ENCODE peak calls at places on chromosomes 12 and 14, in six cellular contexts. One of them, this sample, is unnamed.

GRCh38 chr12:13530966-13531365 is 334.4 kb downstream of the EMP1 start:
- DNase-seq in adrenal gland: no peak
- DNase-seq in left ventricle myocardium inferior: no peak
- DNase-seq in lung: no peak
- DNase-seq in A549: no peak
- DNase-seq in heart right ventricle: no peak
- DNase-seq in this sample: no peak

GRCh38 chr12:56897844-56898341 is 36.3 kb downstream of the SDR9C7 start:
- DNase-seq in A549: no peak
- DNase-seq in adrenal gland: no peak
- DNase-seq in heart right ventricle: no peak
- DNase-seq in lung: no peak
- DNase-seq in left ventricle myocardium inferior: no peak
- DNase-seq in this sample: no peak

GRCh38 chr14:53325176-53325806 is 172.2 kb upstream of the DDHD1 start:
- DNase-seq in A549: no peak
- DNase-seq in lung: no peak
- DNase-seq in heart right ventricle: no peak
- DNase-seq in adrenal gland: no peak
- DNase-seq in left ventricle myocardium inferior: no peak
- DNase-seq in this sample: no peak

GRCh38 chr14:43540948-43541347 is 966.1 kb downstream of the FSCB start:
- DNase-seq in heart right ventricle: no peak
- DNase-seq in adrenal gland: no peak
- DNase-seq in left ventricle myocardium inferior: no peak
- DNase-seq in A549: peak; percentile 54
- DNase-seq in lung: no peak
- DNase-seq in this sample: no peak

GRCh38 chr14:101078892-101079221 is 175.3 kb upstream of the RTL1 start:
- DNase-seq in heart right ventricle: no peak
- DNase-seq in left ventricle myocardium inferior: no peak
- DNase-seq in adrenal gland: peak; percentile 47
- DNase-seq in A549: no peak
- DNase-seq in lung: peak; percentile 23
- DNase-seq in this sample: no peak

GRCh38 chr12:132766380-132767085 is 4.9 kb upstream of the ANKLE2 start:
- DNase-seq in A549: no peak
- DNase-seq in adrenal gland: peak; percentile 71
- DNase-seq in left ventricle myocardium inferior: peak; percentile 73
- DNase-seq in heart right ventricle: peak; percentile 77
- DNase-seq in lung: no peak
- DNase-seq in this sample: peak; percentile 85

GRCh38 chr12:132393245-132393795 is 63.9 kb upstream of the GALNT9 start:
- DNase-seq in lung: no peak
- DNase-seq in heart right ventricle: no peak
- DNase-seq in A549: peak; percentile 83
- DNase-seq in left ventricle myocardium inferior: no peak
- DNase-seq in adrenal gland: no peak
- DNase-seq in this sample: peak; percentile 7

GRCh38 chr14:35558680-35559079 is 24.7 kb downstream of the INSM2 start:
- DNase-seq in lung: no peak
- DNase-seq in adrenal gland: no peak
- DNase-seq in heart right ventricle: no peak
- DNase-seq in A549: no peak
- DNase-seq in left ventricle myocardium inferior: no peak
- DNase-seq in this sample: no peak

GRCh38 chr12:47988073-47989022 is 15.9 kb downstream of the COL2A1 start:
- DNase-seq in lung: no peak
- DNase-seq in left ventricle myocardium inferior: no peak
- DNase-seq in A549: no peak
- DNase-seq in adrenal gland: no peak
- DNase-seq in heart right ventricle: no peak
- DNase-seq in this sample: peak; percentile 68

GRCh38 chr12:10067942-10068341 is 30.8 kb downstream of the CLEC1A start:
- DNase-seq in A549: no peak
- DNase-seq in adrenal gland: no peak
- DNase-seq in heart right ventricle: no peak
- DNase-seq in lung: no peak
- DNase-seq in left ventricle myocardium inferior: no peak
- DNase-seq in this sample: no peak

GRCh38 chr14:68814376-68815287 is 21.8 kb upstream of the ZFP36L1 start:
- DNase-seq in adrenal gland: peak; percentile 79
- DNase-seq in heart right ventricle: no peak
- DNase-seq in lung: no peak
- DNase-seq in left ventricle myocardium inferior: no peak
- DNase-seq in A549: peak; percentile 78
- DNase-seq in this sample: peak; percentile 80

GRCh38 chr14:91241848-91242247 is 2.7 kb downstream of the GPR68 start:
- DNase-seq in left ventricle myocardium inferior: no peak
- DNase-seq in A549: no peak
- DNase-seq in lung: no peak
- DNase-seq in heart right ventricle: no peak
- DNase-seq in adrenal gland: no peak
- DNase-seq in this sample: no peak

GRCh38 chr12:4119157-4119761 is 154.3 kb upstream of the CCND2 start:
- DNase-seq in adrenal gland: no peak
- DNase-seq in lung: peak; percentile 6
- DNase-seq in A549: no peak
- DNase-seq in left ventricle myocardium inferior: no peak
- DNase-seq in heart right ventricle: no peak
- DNase-seq in this sample: no peak

GRCh38 chr12:42648061-42648460 is 58.5 kb upstream of the PRICKLE1 start:
- DNase-seq in lung: no peak
- DNase-seq in A549: no peak
- DNase-seq in left ventricle myocardium inferior: no peak
- DNase-seq in heart right ventricle: no peak
- DNase-seq in adrenal gland: no peak
- DNase-seq in this sample: no peak

GRCh38 chr14:75604979-75605825 is 26.8 kb downstream of the FLVCR2 start:
- DNase-seq in adrenal gland: peak; percentile 62
- DNase-seq in lung: peak; percentile 54
- DNase-seq in left ventricle myocardium inferior: peak; percentile 49
- DNase-seq in A549: no peak
- DNase-seq in heart right ventricle: no peak
- DNase-seq in this sample: peak; percentile 81

GRCh38 chr12:30930238-30931010 is 3.9 kb downstream of the TSPAN11 start:
- DNase-seq in heart right ventricle: no peak
- DNase-seq in A549: no peak
- DNase-seq in lung: no peak
- DNase-seq in adrenal gland: no peak
- DNase-seq in left ventricle myocardium inferior: no peak
- DNase-seq in this sample: no peak

GRCh38 chr12:111927346-111927745 is 85.3 kb downstream of the MAPKAPK5 start:
- DNase-seq in heart right ventricle: no peak
- DNase-seq in left ventricle myocardium inferior: no peak
- DNase-seq in lung: no peak
- DNase-seq in adrenal gland: no peak
- DNase-seq in A549: no peak
- DNase-seq in this sample: no peak
- H3K27ac ChIP-seq in heart right ventricle: no peak overlapping the region
- H3K27ac ChIP-seq in left ventricle myocardium inferior: no peak overlapping the region
- H3K27ac ChIP-seq in lung: no peak overlapping the region
- H3K27ac ChIP-seq in adrenal gland: no peak overlapping the region
- H3K27ac ChIP-seq in A549: no peak overlapping the region
- H3K27ac ChIP-seq in this sample: no peak overlapping the region

DNA sequence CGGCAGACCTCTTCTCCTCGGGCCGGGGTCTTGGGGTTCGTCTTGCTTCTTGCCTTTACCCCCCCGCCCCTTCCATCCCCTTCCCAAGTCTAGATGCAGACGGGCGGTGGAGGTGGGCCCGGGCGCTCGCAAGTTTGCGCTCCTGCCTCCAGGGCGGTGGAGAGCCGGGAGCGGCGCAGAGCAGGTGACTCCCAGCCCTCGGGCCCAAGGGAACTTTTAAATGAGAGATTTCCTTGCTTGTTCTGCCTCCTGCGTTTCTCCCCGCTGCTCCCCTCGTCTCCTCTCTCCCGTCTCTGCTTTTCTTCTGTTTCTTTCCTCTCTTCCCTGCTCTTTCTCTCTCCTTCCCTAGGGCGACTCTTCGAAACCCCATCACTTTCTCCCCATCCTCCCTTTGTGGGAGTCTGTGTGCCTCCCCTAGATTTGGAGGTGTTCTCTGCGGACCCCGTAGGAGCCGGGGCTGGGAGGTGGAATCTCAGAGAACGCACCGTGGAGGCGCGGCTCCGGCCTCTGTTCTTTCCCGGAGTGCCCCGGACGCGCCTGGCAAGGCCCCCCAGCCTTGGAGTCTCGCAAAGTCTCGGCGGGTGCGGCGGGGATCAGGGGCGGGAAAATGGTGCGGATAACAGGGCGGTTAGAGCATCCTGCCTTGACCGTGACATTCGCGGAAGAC is 114.7 kb upstream of the MYL2 start:
- DNase-seq in adrenal gland: no peak
- DNase-seq in heart right ventricle: no peak
- DNase-seq in lung: no peak
- DNase-seq in left ventricle myocardium inferior: no peak
- DNase-seq in A549: peak; percentile 29
- DNase-seq in this sample: no peak
- H3K4me3 ChIP-seq in adrenal gland: no peak overlapping the region
- H3K4me3 ChIP-seq in heart right ventricle: peak overlapping the region; percentile 37
- H3K4me3 ChIP-seq in lung: no peak overlapping the region
- H3K4me3 ChIP-seq in left ventricle myocardium inferior: peak overlapping the region; percentile 56
- H3K4me3 ChIP-seq in A549: peak overlapping the region; percentile 61
- H3K4me3 ChIP-seq in this sample: peak overlapping the region; percentile 44

GRCh38 chr14:96576359-96576758 is 74.2 kb downstream of the PAPOLA start:
- DNase-seq in adrenal gland: no peak
- DNase-seq in heart right ventricle: no peak
- DNase-seq in lung: no peak
- DNase-seq in A549: no peak
- DNase-seq in left ventricle myocardium inferior: no peak
- DNase-seq in this sample: no peak

GRCh38 chr14:96575233-96575632 is 73.1 kb downstream of the PAPOLA start:
- DNase-seq in A549: no peak
- DNase-seq in heart right ventricle: no peak
- DNase-seq in left ventricle myocardium inferior: no peak
- DNase-seq in adrenal gland: no peak
- DNase-seq in lung: no peak
- DNase-seq in this sample: no peak

GRCh38 chr14:96573473-96574100 is 71.4 kb downstream of the PAPOLA start:
- DNase-seq in lung: no peak
- DNase-seq in A549: no peak
- DNase-seq in adrenal gland: no peak
- DNase-seq in heart right ventricle: no peak
- DNase-seq in left ventricle myocardium inferior: no peak
- DNase-seq in this sample: no peak

GRCh38 chr14:96574633-96575191 is 72.5 kb downstream of the PAPOLA start:
- DNase-seq in lung: no peak
- DNase-seq in heart right ventricle: no peak
- DNase-seq in adrenal gland: peak; percentile 63
- DNase-seq in left ventricle myocardium inferior: no peak
- DNase-seq in A549: no peak
- DNase-seq in this sample: peak; percentile 35

GRCh38 chr14:96574171-96574632 is 72.0 kb downstream of the PAPOLA start:
- DNase-seq in left ventricle myocardium inferior: no peak
- DNase-seq in A549: no peak
- DNase-seq in adrenal gland: no peak
- DNase-seq in heart right ventricle: no peak
- DNase-seq in lung: no peak
- DNase-seq in this sample: no peak
- H3K4me1 ChIP-seq in left ventricle myocardium inferior: peaks cover 28% of the 10 kb centered on the region
- H3K4me1 ChIP-seq in A549: no peaks in the 10 kb centered on the region
- H3K4me1 ChIP-seq in adrenal gland: peaks cover 10% of the 10 kb centered on the region
- H3K4me1 ChIP-seq in heart right ventricle: peaks cover 9% of the 10 kb centered on the region
- H3K4me1 ChIP-seq in lung: no peaks in the 10 kb centered on the region
- H3K4me1 ChIP-seq in this sample: peaks cover 2% of the 10 kb centered on the region

GRCh38 chr12:97572220-97572619 is 109.6 kb downstream of the RMST start:
- DNase-seq in heart right ventricle: no peak
- DNase-seq in left ventricle myocardium inferior: no peak
- DNase-seq in A549: no peak
- DNase-seq in lung: no peak
- DNase-seq in adrenal gland: no peak
- DNase-seq in this sample: no peak
- H3K27ac ChIP-seq in heart right ventricle: no peak overlapping the region
- H3K27ac ChIP-seq in left ventricle myocardium inferior: no peak overlapping the region
- H3K27ac ChIP-seq in A549: no peak overlapping the region
- H3K27ac ChIP-seq in lung: no peak overlapping the region
- H3K27ac ChIP-seq in adrenal gland: no peak overlapping the region
- H3K27ac ChIP-seq in this sample: no peak overlapping the region

DNA sequence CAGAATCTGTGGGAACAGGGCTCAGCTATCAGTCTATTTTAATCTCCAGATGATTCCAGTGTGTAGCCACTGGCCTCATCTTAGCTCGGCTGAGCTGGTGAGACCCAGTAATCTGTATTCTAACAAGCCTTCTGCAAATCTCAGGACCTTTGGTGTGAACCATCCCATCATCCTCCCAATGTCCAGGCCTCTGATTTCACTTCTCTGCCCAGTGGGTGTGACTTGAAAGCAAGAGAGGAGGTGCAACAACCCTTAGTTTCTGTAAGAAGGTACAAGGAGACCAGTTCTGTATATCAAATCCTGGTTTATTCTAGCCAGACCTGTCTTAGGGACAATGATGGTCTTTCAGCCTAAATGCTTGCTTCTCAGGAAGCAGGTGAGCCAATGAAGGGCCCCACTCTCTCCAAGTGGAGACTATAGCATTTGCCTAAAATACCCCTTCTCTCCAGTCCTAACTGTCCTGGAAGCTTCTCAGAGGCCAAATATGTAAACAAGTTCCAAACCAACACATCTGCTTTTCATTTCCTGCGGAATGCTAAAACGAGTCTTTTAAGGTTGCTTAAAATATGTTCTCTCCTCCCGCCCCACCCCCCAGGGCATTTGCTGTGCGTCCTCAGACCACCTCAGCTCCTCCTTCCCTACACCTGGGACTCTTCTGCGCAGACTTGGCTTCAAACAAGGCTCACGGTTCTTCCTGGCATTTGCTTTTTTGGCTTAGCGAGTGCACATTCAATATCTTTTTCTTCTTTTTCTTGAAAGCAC is 78.4 kb upstream of the FUT8 start:
- DNase-seq in left ventricle myocardium inferior: peak; percentile 30
- DNase-seq in heart right ventricle: peak; percentile 15
- DNase-seq in A549: no peak
- DNase-seq in lung: no peak
- DNase-seq in adrenal gland: no peak
- DNase-seq in this sample: no peak
- H3K4me3 ChIP-seq in left ventricle myocardium inferior: no peak overlapping the region
- H3K4me3 ChIP-seq in heart right ventricle: no peak overlapping the region
- H3K4me3 ChIP-seq in A549: no peak overlapping the region
- H3K4me3 ChIP-seq in lung: no peak overlapping the region
- H3K4me3 ChIP-seq in adrenal gland: no peak overlapping the region
- H3K4me3 ChIP-seq in this sample: no peak overlapping the region